ENCODE peak calls at places on chromosomes 12 and 14, in four cellular contexts. K, B, U and S are unnamed samples. For H3K4me1, the result is how much of the 10 kb centered on the place peaks cover.

GRCh38 chr14:31080489-31080888 is 54.3 kb upstream of the STRN3 start:
- DNase-seq in K (no peak), B (no peak), U (no peak), S (no peak)

GRCh38 chr14:99271951-99272668 is at the start of gene BCL11B:
- DNase-seq in K (peak), B (peak), U (no peak), S (peak)

GRCh38 chr14:68583527-68584275 is 209.2 kb downstream of the ZFP36L1 start:
- DNase-seq in K (no peak), B (no peak), U (no peak), S (no peak)

GRCh38 chr14:68616255-68616902 is 176.5 kb downstream of the ZFP36L1 start:
- DNase-seq in K (no peak), B (no peak), U (no peak), S (no peak)

GRCh38 chr12:51450816-51451215 is 26.2 kb downstream of the SLC4A8 start:
- DNase-seq in K (no peak), B (no peak), U (no peak), S (no peak)

GRCh38 chr12:109831365-109831764 is 1.8 kb downstream of the TRPV4 start:
- DNase-seq in K (no peak), B (no peak), U (no peak), S (no peak)

GRCh38 chr14:61504841-61505340 is 183.5 kb downstream of the PRKCH start:
- DNase-seq in K (no peak), B (no peak), U (no peak), S (no peak)

GRCh38 chr12:128043317-128043716 is 223.7 kb upstream of the TMEM132C start:
- DNase-seq in K (no peak), B (no peak), U (no peak), S (no peak)

GRCh38 chr12:53754633-53755261 is 3.0 kb upstream of the CISTR start:
- DNase-seq in K (no peak), B (peak), U (no peak), S (no peak)

GRCh38 chr12:112430929-112431328 is 12.2 kb downstream of the PTPN11 start:
- DNase-seq in K (no peak), B (no peak), U (no peak), S (no peak)

GRCh38 chr12:50302686-50303085 is 19.4 kb upstream of the LIMA1 start:
- DNase-seq in K (no peak), B (no peak), U (no peak), S (peak)

GRCh38 chr12:43676183-43676813 is 82.3 kb downstream of the PUS7L start:
- DNase-seq in K (no peak), B (no peak), U (peak), S (no peak)

GRCh38 chr12:19689226-19689625 is 249.9 kb downstream of the AEBP2 start:
- DNase-seq in K (no peak), B (no peak), U (no peak), S (no peak)

GRCh38 chr12:102427542-102427923 is 52.8 kb downstream of the IGF1 start:
- DNase-seq in K (no peak), B (no peak), U (no peak), S (no peak)

GRCh38 chr12:20268121-20268732 is 100.1 kb upstream of the PDE3A start:
- DNase-seq in K (no peak), B (no peak), U (no peak), S (no peak)

GRCh38 chr12:57610553-57611115 is 601 bp upstream of the ARHGEF25 start:
- DNase-seq in K (no peak), B (no peak), U (no peak), S (peak)

GRCh38 chr12:122028165-122028591 is 6.5 kb downstream of the BCL7A start:
- DNase-seq in K (no peak), B (no peak), U (no peak), S (no peak)

GRCh38 chr14:70999117-70999516 is 91.9 kb downstream of the PCNX1 start:
- DNase-seq in K (no peak), B (no peak), U (no peak), S (no peak)

GRCh38 chr14:72714094-72714493 is 179.8 kb downstream of the DPF3 start:
- DNase-seq in K (peak), B (no peak), U (no peak), S (no peak)

GRCh38 chr12:122793685-122794106 is 19.3 kb downstream of the CCDC62 start:
- DNase-seq in K (no peak), B (no peak), U (peak), S (peak)

GRCh38 chr14:21241218-21241819 is 27.9 kb downstream of the HNRNPC start:
- DNase-seq in K (no peak), B (no peak), U (no peak), S (no peak)

GRCh38 chr12:132423251-132424117 is 66.5 kb upstream of the FBRSL1 start:
- DNase-seq in K (peak), B (no peak), U (no peak), S (no peak)

GRCh38 chr12:123264642-123265041 is 7.0 kb downstream of the CDK2AP1 start:
- DNase-seq in K (no peak), B (no peak), U (peak), S (no peak)

GRCh38 chr14:102540310-102541028 is 30.9 kb upstream of the ANKRD9 start:
- DNase-seq in K (no peak), B (no peak), U (peak), S (no peak)

GRCh38 chr12:75632452-75632851 is 121.0 kb upstream of the KRR1 start:
- DNase-seq in K (no peak), B (no peak), U (no peak), S (no peak)

GRCh38 chr12:120763250-120763649 is 37.6 kb downstream of the ACADS start:
- DNase-seq in K (no peak), B (no peak), U (no peak), S (no peak)

GRCh38 chr12:79555006-79555925 is 135.5 kb downstream of the PAWR start:
- DNase-seq in K (no peak), B (no peak), U (peak), S (no peak)

GRCh38 chr12:64679487-64679983 is 69.2 kb downstream of the RASSF3 start:
- DNase-seq in K (peak), B (peak), U (no peak), S (peak)

GRCh38 chr12:13173537-13173936 is 23.0 kb upstream of the EMP1 start:
- DNase-seq in K (no peak), B (peak), U (peak), S (peak)

GRCh38 chr12:108106599-108106998 is 22.5 kb upstream of the WSCD2 start:
- DNase-seq in K (no peak), B (no peak), U (no peak), S (no peak)

GRCh38 chr12:39807043-39807442 is 187.4 kb upstream of the ABCD2 start:
- DNase-seq in K (no peak), B (no peak), U (no peak), S (no peak)

GRCh38 chr12:94718114-94718513 is 67.8 kb upstream of the TMCC3 start:
- DNase-seq in K (no peak), B (no peak), U (no peak), S (no peak)

GRCh38 chr12:122875590-122876220 is 20.2 kb downstream of the VPS37B start:
- DNase-seq in K (peak), B (peak), U (no peak), S (no peak)

GRCh38 chr14:20601522-20601921 is 10.3 kb upstream of the RNASE12 start:
- DNase-seq in K (no peak), B (no peak), U (no peak), S (no peak)

GRCh38 chr14:50839048-50839447 is 8.1 kb upstream of the NIN start:
- DNase-seq in K (no peak), B (no peak), U (no peak), S (no peak)

GRCh38 chr14:64726585-64726890 is 22.3 kb downstream of the PLEKHG3 start:
- DNase-seq in K (peak), B (peak), U (peak), S (peak)
- H3K4me1 ChIP-seq in K (under half), B (half or more), U (under half), S (under half)

DNA sequence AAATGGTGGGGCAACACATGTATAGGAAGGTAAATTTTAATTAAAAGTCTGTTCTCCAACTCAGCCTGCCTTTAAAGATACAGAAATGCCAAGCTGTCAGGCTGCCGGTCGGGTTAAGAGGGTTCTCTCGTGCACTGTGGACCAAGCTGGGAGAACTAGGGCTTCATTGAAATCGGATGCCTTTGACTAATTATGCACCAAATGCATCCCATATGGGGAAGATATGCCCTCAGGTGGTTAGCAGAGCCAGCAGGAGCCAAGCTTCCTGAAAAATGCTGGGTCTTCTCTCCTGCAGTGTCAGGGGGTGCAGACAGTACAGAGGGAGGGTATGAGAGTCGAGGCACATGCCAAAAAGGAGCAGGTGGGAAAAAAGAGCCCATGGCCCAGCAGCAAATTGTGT is 236.1 kb downstream of the CACNA1C start:
- DNase-seq in K (no peak), B (no peak), U (no peak), S (no peak)
- H3K4me1 ChIP-seq in K (under half), B (half or more), U (under half), S (under half)

GRCh38 chr14:77044776-77045569 is 16.5 kb upstream of the IRF2BPL start:
- DNase-seq in K (no peak), B (no peak), U (peak), S (no peak)
- H3K4me1 ChIP-seq in K (half or more), B (half or more), U (under half), S (under half)

GRCh38 chr14:89337912-89338311 is 79.1 kb downstream of the FOXN3 start:
- DNase-seq in K (no peak), B (no peak), U (peak), S (no peak)
- H3K4me1 ChIP-seq in K (under half), B (under half), U (under half), S (under half)